ENCODE peak calls at places on chromosome 4, in five cellular contexts. Z is neuronal stem cell; P is naive thymus-derived CD4-positive, alpha-beta T cell; C is fibroblast of the aortic adventitia; Y is HCT116. X is an unnamed sample.

GRCh38 chr4:88792268-88792781 is 94.7 kb upstream of the NAP1L5 start:
- DNase-seq in Z (no peak), C (peak), P (no peak), Y (no peak), X (no peak)

GRCh38 chr4:3372933-3373465 is 68.8 kb upstream of the HGFAC start:
- DNase-seq in C (no peak), Z (no peak), P (no peak), Y (no peak), X (no peak)

GRCh38 chr4:182885738-182886077 is 31.5 kb downstream of the DCTD start:
- DNase-seq in Z (no peak), Y (no peak), C (peak), P (no peak), X (no peak)

GRCh38 chr4:25345880-25346279 is 31.2 kb upstream of the ANAPC4 start:
- DNase-seq in P (no peak), Z (no peak), C (no peak), Y (no peak), X (no peak)

GRCh38 chr4:47598320-47598719 is 113.2 kb downstream of the ATP10D start:
- DNase-seq in Y (no peak), P (no peak), Z (no peak), C (no peak), X (no peak)

GRCh38 chr4:165631208-165631894 is 241.7 kb upstream of the TLL1 start:
- DNase-seq in Z (no peak), P (no peak), C (peak), Y (no peak), X (no peak)

GRCh38 chr4:14837860-14838259 is 164.4 kb upstream of the CPEB2 start:
- DNase-seq in Y (no peak), Z (no peak), C (no peak), P (no peak), X (no peak)

GRCh38 chr4:85932371-85933305 is 427.2 kb downstream of the MAPK10 start:
- DNase-seq in Y (no peak), C (peak), P (no peak), Z (no peak), X (no peak)

GRCh38 chr4:93478805-93479204 is 349.7 kb upstream of the ATOH1 start:
- DNase-seq in Z (no peak), P (no peak), Y (no peak), C (no peak), X (no peak)

GRCh38 chr4:139704915-139705485 is 39.4 kb downstream of the MGST2 start:
- DNase-seq in Y (peak), C (peak), P (no peak), Z (no peak), X (no peak)

GRCh38 chr4:85823295-85823694 is 348.3 kb downstream of the ARHGAP24 start:
- DNase-seq in C (peak), Y (peak), Z (no peak), P (no peak), X (no peak)

GRCh38 chr4:52103314-52103713 is 52.2 kb downstream of the SPATA18 start:
- DNase-seq in P (no peak), Z (peak), C (peak), Y (no peak), X (no peak)

GRCh38 chr4:168917150-168917779 is 92.8 kb downstream of the CBR4 start:
- DNase-seq in Y (peak), P (no peak), Z (no peak), C (peak), X (no peak)

GRCh38 chr4:205097-205756 is 80.9 kb downstream of the ZNF718 start:
- DNase-seq in C (no peak), P (no peak), Y (no peak), Z (no peak), X (no peak)

GRCh38 chr4:70722199-70722791 is 531 bp downstream of the RUFY3 start:
- DNase-seq in P (peak), C (peak), Z (no peak), Y (no peak), X (no peak)

GRCh38 chr4:99473131-99473530 is 37.7 kb upstream of the C4orf17 start:
- DNase-seq in C (peak), Z (no peak), Y (no peak), P (no peak), X (no peak)

GRCh38 chr4:17347445-17347844 is 164.4 kb downstream of the QDPR start:
- DNase-seq in Y (peak), Z (no peak), C (peak), P (peak), X (no peak)

GRCh38 chr4:929970-930625 is 2.0 kb downstream of the GAK start:
- DNase-seq in Y (no peak), C (peak), P (no peak), Z (no peak), X (no peak)

GRCh38 chr4:110610940-110611785 is 11.7 kb downstream of the PITX2 start:
- DNase-seq in C (no peak), P (no peak), Y (no peak), Z (peak), X (no peak)

GRCh38 chr4:8558080-8558960 is 21.9 kb upstream of the GPR78 start:
- DNase-seq in Y (no peak), P (no peak), C (no peak), Z (no peak), X (no peak)

GRCh38 chr4:39587881-39588280 is 50.8 kb downstream of the SMIM14 start:
- DNase-seq in P (no peak), Y (no peak), Z (no peak), C (peak), X (no peak)

GRCh38 chr4:168304744-168305459 is 13.7 kb downstream of the DDX60 start:
- DNase-seq in Z (no peak), C (peak), P (no peak), Y (no peak), X (no peak)

GRCh38 chr4:166400270-166400894 is 527.3 kb downstream of the TLL1 start:
- DNase-seq in C (no peak), P (no peak), Y (no peak), Z (no peak), X (no peak)

GRCh38 chr4:80220711-80221110 is 23.4 kb downstream of the PRDM8 start:
- DNase-seq in C (no peak), P (no peak), Z (no peak), Y (no peak), X (no peak)

GRCh38 chr4:47862297-47862696 is 24.4 kb upstream of the CORIN start:
- DNase-seq in Y (no peak), Z (no peak), P (no peak), C (peak), X (no peak)

GRCh38 chr4:1182313-1182712 is 9.9 kb upstream of the SPON2 start:
- DNase-seq in Y (no peak), Z (no peak), C (no peak), P (no peak), X (no peak)

GRCh38 chr4:144658908-144659307 is 13.0 kb downstream of the HHIP start:
- DNase-seq in C (peak), Z (no peak), P (no peak), Y (no peak), X (no peak)

GRCh38 chr4:15690020-15690809 is 8.6 kb downstream of the FAM200B start:
- DNase-seq in Y (peak), P (no peak), C (peak), Z (peak), X (no peak)

GRCh38 chr4:47315346-47315745 is 148.2 kb downstream of the COMMD8 start:
- DNase-seq in P (no peak), Y (no peak), Z (no peak), C (peak), X (no peak)

GRCh38 chr4:1373892-1374705 is 27.1 kb downstream of the UVSSA start:
- DNase-seq in P (no peak), C (no peak), Z (no peak), Y (no peak), X (no peak)

GRCh38 chr4:6198768-6199343 is 1.5 kb downstream of the JAKMIP1 start:
- DNase-seq in P (no peak), Z (peak), Y (no peak), C (peak), X (peak)

GRCh38 chr4:76377922-76378321 is 43.0 kb downstream of the CCDC158 start:
- DNase-seq in Y (peak), P (no peak), C (peak), Z (peak), X (peak)

GRCh38 chr4:68734095-68734494 is 63.6 kb upstream of the UGT2B15 start:
- DNase-seq in P (no peak), C (no peak), Z (no peak), Y (no peak), X (no peak)

GRCh38 chr4:1056671-1057402 is 45.4 kb downstream of the FGFRL1 start:
- DNase-seq in Y (no peak), P (no peak), C (no peak), Z (no peak), X (no peak)

GRCh38 chr4:23884261-23884660 is 5.6 kb downstream of the PPARGC1A start:
- DNase-seq in C (no peak), Z (no peak), P (no peak), Y (no peak), X (no peak)
- H3K4me3 ChIP-seq in C (no peak), Z (no peak), P (no peak), Y (no peak), X (no peak)

GRCh38 chr4:122412547-122412946 is 33.7 kb downstream of the ADAD1 start:
- DNase-seq in P (no peak), Z (no peak), C (no peak), Y (no peak), X (no peak)
- H3K4me3 ChIP-seq in P (no peak), Z (no peak), C (no peak), Y (no peak), X (no peak)

GRCh38 chr4:124863039-124863545 is 150.6 kb upstream of the ANKRD50 start:
- DNase-seq in Z (no peak), Y (no peak), C (no peak), P (no peak), X (no peak)

GRCh38 chr4:124867551-124867950 is 155.0 kb upstream of the ANKRD50 start:
- DNase-seq in C (peak), Z (no peak), Y (no peak), P (no peak), X (no peak)

GRCh38 chr4:124862261-124862660 is 149.7 kb upstream of the ANKRD50 start:
- DNase-seq in Y (no peak), Z (no peak), P (no peak), C (peak), X (no peak)
- H3K4me3 ChIP-seq in Y (no peak), Z (no peak), P (no peak), C (no peak), X (no peak)

GRCh38 chr4:81565137-81565870 is 93.6 kb upstream of the RASGEF1B start:
- DNase-seq in Y (no peak), C (peak), Z (peak), P (no peak), X (no peak)
- H3K4me3 ChIP-seq in Y (no peak), C (peak), Z (no peak), P (no peak), X (no peak)

X was measured in CD8-positive, alpha-beta memory T cell.